ENCODE peak calls at places on chromosome 4, in seven cellular contexts. E is foreskin fibroblast, W is lower leg skin, I is hepatocyte, A is A549, Q is neural progenitor cell, B is ascending aorta. M is an unnamed sample.

GRCh38 chr4:145679991-145680455 is at the start of gene C4orf51:
- DNase-seq in E (peak), W (no peak), I (peak), A (peak), Q (no peak), B (no peak), M (no peak)

GRCh38 chr4:8579526-8580320 is 469 bp upstream of the GPR78 start:
- DNase-seq in E (no peak), W (no peak), I (no peak), A (no peak), Q (no peak), B (no peak), M (no peak)

GRCh38 chr4:7417639-7418038 is 17.1 kb downstream of the PSAPL1 start:
- DNase-seq in E (no peak), W (peak), I (no peak), A (no peak), Q (no peak), B (peak), M (peak)

GRCh38 chr4:78671812-78672440 is 104.2 kb upstream of the BMP2K start:
- DNase-seq in E (no peak), W (no peak), I (no peak), A (no peak), Q (no peak), B (no peak), M (no peak)

GRCh38 chr4:101954351-101954750 is 163.8 kb downstream of the BANK1 start:
- DNase-seq in E (no peak), W (no peak), I (no peak), A (peak), Q (peak), B (no peak), M (no peak)

GRCh38 chr4:118224239-118224829 is 128.5 kb downstream of the PRSS12 start:
- DNase-seq in E (peak), W (no peak), I (peak), A (peak), Q (peak), B (no peak), M (no peak)

GRCh38 chr4:184248216-184248615 is 30.5 kb upstream of the ENPP6 start:
- DNase-seq in E (no peak), W (no peak), I (no peak), A (no peak), Q (no peak), B (no peak), M (no peak)

GRCh38 chr4:177566691-177567090 is 124.5 kb upstream of the AGA start:
- DNase-seq in E (no peak), W (no peak), I (no peak), A (no peak), Q (no peak), B (no peak), M (no peak)

GRCh38 chr4:1504786-1505500 is 98.7 kb upstream of the NKX1-1 start:
- DNase-seq in E (no peak), W (peak), I (no peak), A (peak), Q (no peak), B (peak), M (peak)

GRCh38 chr4:148225639-148226038 is 216.6 kb downstream of the NR3C2 start:
- DNase-seq in E (no peak), W (no peak), I (no peak), A (no peak), Q (no peak), B (no peak), M (no peak)

GRCh38 chr4:101279377-101279871 is 67.9 kb downstream of the PPP3CA start:
- DNase-seq in E (peak), W (no peak), I (peak), A (peak), Q (no peak), B (peak), M (no peak)

GRCh38 chr4:109729563-109730293 is at the start of gene PLA2G12A:
- DNase-seq in E (peak), W (peak), I (peak), A (peak), Q (peak), B (peak), M (peak)

GRCh38 chr4:147546341-147546740 is 65.4 kb downstream of the EDNRA start:
- DNase-seq in E (peak), W (no peak), I (no peak), A (peak), Q (no peak), B (peak), M (no peak)

GRCh38 chr4:40121515-40121914 is 64.9 kb downstream of the N4BP2 start:
- DNase-seq in E (peak), W (no peak), I (no peak), A (peak), Q (no peak), B (no peak), M (no peak)

GRCh38 chr4:55258152-55258863 is 87.7 kb upstream of the SRD5A3 start:
- DNase-seq in E (peak), W (no peak), I (no peak), A (no peak), Q (no peak), B (no peak), M (no peak)

GRCh38 chr4:18980516-18981233 is 959.1 kb upstream of the LCORL start:
- DNase-seq in E (no peak), W (no peak), I (no peak), A (no peak), Q (no peak), B (no peak), M (no peak)

GRCh38 chr4:98932539-98932938 is 3.6 kb upstream of the EIF4E start:
- DNase-seq in E (peak), W (no peak), I (no peak), A (no peak), Q (no peak), B (no peak), M (no peak)

GRCh38 chr4:98662619-98663225 is 4.3 kb upstream of the TSPAN5 start:
- DNase-seq in E (no peak), W (no peak), I (no peak), A (no peak), Q (peak), B (no peak), M (no peak)

GRCh38 chr4:140152015-140152703 is 1.8 kb downstream of the MAML3 start:
- DNase-seq in E (peak), W (peak), I (peak), A (no peak), Q (peak), B (peak), M (no peak)

GRCh38 chr4:163343604-163344146 is at the start of gene NPY5R:
- DNase-seq in E (no peak), W (no peak), I (peak), A (no peak), Q (peak), B (no peak), M (peak)

GRCh38 chr4:56730097-56730496 is 49.0 kb upstream of the HOPX start:
- DNase-seq in E (no peak), W (no peak), I (no peak), A (no peak), Q (no peak), B (no peak), M (no peak)
- TF ChIP-seq CTCF in E (no peak), W (no peak), I (no peak), A (no peak), Q (no peak), B (no peak), M (no peak)

GRCh38 chr4:70269674-70270073 is 27.3 kb downstream of the CSN3 start:
- DNase-seq in E (no peak), W (no peak), I (peak), A (peak), Q (peak), B (no peak), M (no peak)
- TF ChIP-seq CTCF in E (no peak), W (no peak), I (peak), A (peak), Q (peak), B (no peak), M (no peak)

GRCh38 chr4:151238477-151238876 is 38.5 kb upstream of the PRSS48 start:
- DNase-seq in E (peak), W (no peak), I (peak), A (peak), Q (no peak), B (no peak), M (no peak)
- TF ChIP-seq CTCF in E (no peak), W (no peak), I (peak), A (peak), Q (no peak), B (no peak), M (no peak)

GRCh38 chr4:3670521-3671519 is 95.4 kb upstream of the ADRA2C start:
- DNase-seq in E (no peak), W (no peak), I (no peak), A (no peak), Q (no peak), B (no peak), M (no peak)

GRCh38 chr4:3669553-3669949 is 96.6 kb upstream of the ADRA2C start:
- DNase-seq in E (no peak), W (no peak), I (no peak), A (no peak), Q (no peak), B (no peak), M (no peak)

GRCh38 chr4:3667258-3667657 is 98.9 kb upstream of the ADRA2C start:
- DNase-seq in E (no peak), W (no peak), I (no peak), A (no peak), Q (no peak), B (no peak), M (no peak)

GRCh38 chr4:3666263-3666662 is 99.9 kb upstream of the ADRA2C start:
- DNase-seq in E (no peak), W (no peak), I (no peak), A (no peak), Q (no peak), B (no peak), M (no peak)

GRCh38 chr4:3668825-3669552 is 97.2 kb upstream of the ADRA2C start:
- DNase-seq in E (no peak), W (no peak), I (no peak), A (no peak), Q (no peak), B (no peak), M (no peak)
- TF ChIP-seq CTCF in E (no peak), W (no peak), I (no peak), A (no peak), Q (no peak), B (no peak), M (no peak)

GRCh38 chr4:61200991-61201526 is 933 bp downstream of the ADGRL3 start:
- DNase-seq in E (peak), W (no peak), I (peak), A (no peak), Q (peak), B (no peak), M (peak)

GRCh38 chr4:61202638-61203495 is 2.7 kb downstream of the ADGRL3 start:
- DNase-seq in E (peak), W (no peak), I (peak), A (no peak), Q (peak), B (no peak), M (peak)

GRCh38 chr4:61201562-61202099 is 1.5 kb downstream of the ADGRL3 start:
- DNase-seq in E (peak), W (peak), I (peak), A (no peak), Q (peak), B (no peak), M (no peak)

GRCh38 chr4:61200195-61200990 is at the start of gene ADGRL3:
- DNase-seq in E (peak), W (peak), I (peak), A (no peak), Q (peak), B (peak), M (peak)

DNA sequence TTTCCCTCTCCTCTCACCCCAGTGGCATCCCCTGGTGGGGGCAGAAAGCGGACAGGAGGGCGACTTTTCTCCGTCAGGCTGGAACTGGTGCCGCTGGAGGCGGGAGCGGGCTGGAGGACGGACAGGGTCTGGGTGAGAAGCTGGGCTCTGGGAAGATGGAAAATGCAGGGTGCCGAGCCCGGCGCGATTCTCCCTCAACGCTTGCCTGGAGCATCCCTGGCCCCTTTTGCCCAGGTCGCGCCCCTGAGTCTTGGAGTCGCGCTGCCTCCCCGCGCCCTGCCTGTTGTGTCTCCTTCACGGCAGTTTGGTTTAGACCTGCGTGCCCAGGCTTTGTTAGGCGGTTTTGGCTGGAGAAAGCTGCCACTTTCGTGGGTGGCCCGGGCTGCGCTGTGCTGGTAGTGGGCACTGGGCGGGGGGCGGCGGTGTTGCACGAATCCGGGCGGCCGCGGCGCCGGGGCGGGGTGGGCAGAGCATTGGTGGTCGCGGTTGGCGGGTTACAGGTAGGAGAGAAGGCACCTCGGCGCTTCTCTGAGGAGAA is 2.0 kb downstream of the ADGRL3 start:
- DNase-seq in E (peak), W (peak), I (no peak), A (no peak), Q (peak), B (no peak), M (peak)
- TF ChIP-seq CTCF in E (no peak), W (no peak), I (no peak), A (no peak), Q (peak), B (no peak), M (no peak)